ENCODE peak calls at places on chromosomes 4 and X, in nine cellular contexts. U is SHP77; B is NCI-H82; T is naive thymus-derived CD8-positive, alpha-beta T cell; L is T-helper 22 cell; K is stimulated activated CD4-positive, alpha-beta T cell treated with anti-CD3 and anti-CD28 coated beads, Interleukin-4, amount 100 ng/mL, for 24 hours; R is left cardiac atrium; A is ovary; Z is psoas muscle. I is an unnamed sample.

GRCh38 chrX:72630185-72630584 is 57.5 kb upstream of the HDAC8 start:
- DNase-seq in U (no peak), Z (no peak), B (no peak), T (no peak), A (no peak), R (no peak), L (no peak), K (no peak), I (no peak)

GRCh38 chrX:108216405-108216804 is 124.8 kb downstream of the ATG4A start:
- DNase-seq in Z (no peak), A (no peak), T (no peak), B (no peak), K (no peak), L (no peak), U (no peak), R (no peak), I (no peak)

GRCh38 chrX:154368630-154369452 is 5.6 kb downstream of the FLNA start:
- DNase-seq in K (peak; percentile 92), T (peak; percentile 79), U (no peak), L (peak; percentile 97), B (peak; percentile 35), A (peak; percentile 81), R (peak; percentile 89), Z (peak; percentile 83), I (peak; percentile 85)

GRCh38 chr4:6749340-6750171 is 33.0 kb upstream of the KIAA0232 start:
- DNase-seq in T (no peak), Z (peak; percentile 82), L (no peak), U (peak; percentile 35), K (no peak), A (no peak), B (no peak), R (peak; percentile 83), I (no peak)

GRCh38 chr4:99885687-99886086 is 8.5 kb downstream of the LAMTOR3 start:
- DNase-seq in L (no peak), T (no peak), Z (no peak), R (no peak), A (no peak), U (no peak), K (no peak), B (no peak), I (no peak)

GRCh38 chr4:89834486-89835209 is 2.3 kb downstream of the SNCA start:
- DNase-seq in Z (no peak), T (no peak), A (no peak), R (no peak), L (no peak), K (no peak), U (no peak), B (no peak), I (no peak)

GRCh38 chr4:123990310-123990709 is 593.7 kb downstream of the SPRY1 start:
- DNase-seq in Z (no peak), L (no peak), A (no peak), K (no peak), T (no peak), U (no peak), R (no peak), B (no peak), I (no peak)

GRCh38 chr4:83010522-83011318 is at the start of gene LIN54:
- DNase-seq in B (peak; percentile 67), R (peak; percentile 87), T (peak; percentile 86), U (peak; percentile 74), L (peak; percentile 86), A (peak; percentile 74), K (peak; percentile 82), Z (peak; percentile 90), I (peak; percentile 76)

GRCh38 chrX:74325130-74326059 is 21.4 kb downstream of the ZCCHC13 start:
- DNase-seq in A (no peak), R (no peak), T (peak; percentile 1), Z (no peak), L (no peak), K (no peak), U (no peak), B (peak; percentile 77), I (no peak)

GRCh38 chr4:71270901-71271300 is 67.9 kb upstream of the SLC4A4 start:
- DNase-seq in Z (no peak), K (no peak), R (no peak), A (no peak), U (peak; percentile 23), T (peak; percentile 10), L (no peak), B (peak; percentile 28), I (no peak)

GRCh38 chrX:136806891-136807410 is 26.2 kb upstream of the ARHGEF6 start:
- DNase-seq in R (no peak), T (no peak), L (no peak), Z (no peak), B (no peak), A (no peak), K (no peak), U (no peak), I (no peak)

GRCh38 chr4:98046665-98047064 is 96.6 kb downstream of the STPG2 start:
- DNase-seq in U (no peak), A (no peak), B (peak; percentile 4), K (no peak), Z (no peak), R (no peak), T (no peak), L (no peak), I (no peak)